ENCODE peak calls at places on chromosomes 6 and 20, in four cellular contexts. P is RWPE1, E is AG10803, W is AG09309. H is an unnamed sample.

GRCh38 chr6:50974319-50974718 is 155.6 kb downstream of the TFAP2B start:
- DNase-seq in E (no peak), P (no peak), W (no peak), H (no peak)

GRCh38 chr6:127201321-127201720 is 65.3 kb upstream of the RNF146 start:
- DNase-seq in E (peak), P (peak), W (no peak), H (no peak)

GRCh38 chr6:56838965-56839364 is 115.9 kb upstream of the BEND6 start:
- DNase-seq in P (no peak), E (no peak), W (no peak), H (no peak)

GRCh38 chr6:44161997-44162338 is 3.3 kb downstream of the CAPN11 start:
- DNase-seq in W (no peak), P (peak), E (peak), H (no peak)

GRCh38 chr6:87555506-87555905 is 34.3 kb downstream of the RARS2 start:
- DNase-seq in W (no peak), P (no peak), E (no peak), H (no peak)

GRCh38 chr20:23626040-23626620 is 11.6 kb downstream of the CST3 start:
- DNase-seq in E (peak), P (peak), W (no peak), H (no peak)

GRCh38 chr6:157647261-157647915 is 175.7 kb upstream of the SNX9 start:
- DNase-seq in P (no peak), W (no peak), E (no peak), H (no peak)

GRCh38 chr20:40749985-40750506 is 61.0 kb upstream of the MAFB start:
- DNase-seq in E (no peak), W (no peak), P (no peak), H (no peak)

GRCh38 chr20:15378151-15378550 is 1040.7 kb upstream of the FLRT3 start:
- DNase-seq in P (no peak), E (no peak), W (no peak), H (no peak)

GRCh38 chr6:19342616-19343015 is 494.6 kb upstream of the ID4 start:
- DNase-seq in W (no peak), P (no peak), E (no peak), H (no peak)

GRCh38 chr6:30782425-30783014 is 38.2 kb upstream of the IER3 start:
- DNase-seq in E (peak), P (peak), W (peak), H (no peak)

GRCh38 chr6:151009576-151009975 is 144.1 kb downstream of the MTHFD1L start:
- DNase-seq in P (no peak), E (no peak), W (no peak), H (no peak)

GRCh38 chr20:45343867-45344721 is 4.1 kb downstream of the SDC4 start:
- DNase-seq in P (peak), E (peak), W (peak), H (no peak)

GRCh38 chr6:32192608-32193039 is at the start of gene GPSM3:
- DNase-seq in E (peak), W (no peak), P (no peak), H (peak)

GRCh38 chr20:8757146-8757545 is 311.7 kb upstream of the PLCB4 start:
- DNase-seq in E (peak), P (no peak), W (peak), H (no peak)

GRCh38 chr20:14963262-14963663 is 625.9 kb upstream of the FLRT3 start:
- DNase-seq in E (peak), P (peak), W (no peak), H (no peak)

GRCh38 chr6:104705095-104705707 is 154.5 kb downstream of the HACE1 start:
- DNase-seq in P (peak), E (peak), W (no peak), H (no peak)

GRCh38 chr6:166770216-166771116 is 143.4 kb upstream of the RPS6KA2 start:
- DNase-seq in P (no peak), W (no peak), E (no peak), H (no peak)

GRCh38 chr6:123829302-123829953 is 25.8 kb downstream of the NKAIN2 start:
- DNase-seq in W (no peak), E (peak), P (peak), H (no peak)

GRCh38 chr6:92849636-92850035 is 569.7 kb downstream of the EPHA7 start:
- DNase-seq in E (no peak), W (no peak), P (peak), H (no peak)

GRCh38 chr20:4470375-4470774 is 251.3 kb upstream of the PRND start:
- DNase-seq in W (peak), P (no peak), E (peak), H (no peak)
- TF ChIP-seq CTCF in W (peak), P (no peak), E (no peak), H (no peak)

GRCh38 chr6:11232177-11232967 is at the start of gene NEDD9:
- DNase-seq in W (peak), P (peak), E (peak), H (peak)
- TF ChIP-seq CTCF in W (no peak), P (no peak), E (no peak), H (no peak)

GRCh38 chr6:95094751-95095150 is 482.6 kb upstream of the MANEA start:
- DNase-seq in W (no peak), P (peak), E (peak), H (no peak)

GRCh38 chr6:95095271-95095670 is 482.1 kb upstream of the MANEA start:
- DNase-seq in P (no peak), W (no peak), E (no peak), H (no peak)

GRCh38 chr6:95093154-95093553 is 484.2 kb upstream of the MANEA start:
- DNase-seq in W (no peak), E (no peak), P (peak), H (no peak)

GRCh38 chr6:95095855-95096254 is 481.5 kb upstream of the MANEA start:
- DNase-seq in E (no peak), W (no peak), P (no peak), H (no peak)

DNA sequence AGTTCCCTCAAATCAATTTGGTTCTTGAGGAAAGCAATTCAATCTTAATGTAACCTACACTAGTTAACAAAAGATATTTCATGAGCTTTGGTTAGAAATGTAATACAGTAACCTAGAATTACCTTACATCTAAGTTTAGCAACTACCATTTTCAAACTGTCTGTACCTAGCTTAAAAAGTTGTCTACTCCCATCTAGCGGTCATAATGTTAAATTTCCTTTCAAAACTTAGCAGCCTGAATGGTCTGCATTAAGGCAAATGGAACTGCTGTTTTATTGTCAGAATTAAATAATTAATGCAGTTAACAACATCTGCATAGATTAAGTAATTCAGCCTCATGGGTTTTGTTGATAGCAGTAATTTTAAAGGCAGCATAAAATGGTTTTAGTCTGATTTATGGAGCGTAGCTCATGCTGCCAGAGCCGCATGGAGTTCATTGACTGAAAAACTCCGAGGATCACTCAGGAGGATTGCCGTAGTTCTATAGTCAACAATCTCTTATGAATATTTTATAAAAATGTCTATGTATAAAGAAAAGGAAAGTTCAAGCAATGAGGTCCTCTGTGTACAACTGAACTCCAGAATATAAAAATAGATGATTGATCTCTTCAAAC is 485.4 kb upstream of the MANEA start:
- DNase-seq in P (peak), W (peak), E (peak), H (peak)
- TF ChIP-seq CTCF in P (peak), W (peak), E (peak), H (peak)

DNA sequence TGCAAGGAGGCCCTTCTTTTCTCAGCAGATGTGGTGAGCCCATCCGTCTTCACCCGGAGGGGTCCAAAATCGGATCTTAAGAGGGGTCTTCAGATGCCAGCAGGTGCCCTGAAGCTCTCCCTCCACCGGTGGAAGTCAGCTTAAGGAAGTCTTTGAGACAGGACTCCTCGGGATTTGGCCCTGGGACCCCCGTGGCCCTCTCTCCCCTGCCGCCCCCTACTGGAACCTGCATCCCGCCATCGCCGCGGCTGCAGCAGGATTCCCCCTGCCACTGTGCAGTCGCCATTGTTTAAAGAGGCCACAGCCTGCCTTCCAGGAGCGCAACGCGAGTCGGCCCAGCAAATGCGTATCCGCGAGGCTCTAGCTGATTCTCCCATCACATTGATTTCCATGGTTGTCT is 292.5 kb upstream of the ZNF337 start:
- DNase-seq in W (no peak), E (no peak), P (no peak), H (no peak)
- TF ChIP-seq CTCF in W (no peak), E (no peak), P (no peak), H (no peak)

DNA sequence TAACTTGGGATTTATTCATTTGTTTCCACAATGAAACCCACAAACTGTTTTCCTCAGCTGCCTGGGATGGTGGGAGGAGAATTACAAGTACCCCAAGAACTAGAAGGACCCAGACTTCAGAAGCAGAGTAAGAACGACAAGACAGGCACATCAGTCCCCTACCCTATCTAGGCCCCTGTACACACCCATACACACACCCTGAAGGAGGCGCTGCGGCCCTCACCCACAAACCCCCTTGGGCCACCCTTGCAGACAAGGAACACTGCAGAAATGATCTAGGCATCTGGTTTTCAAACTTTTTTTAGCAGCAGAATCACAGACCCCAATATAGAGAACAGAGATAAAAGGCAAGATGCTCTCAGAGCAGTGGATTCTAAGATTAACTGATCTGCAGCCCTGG is 55.0 kb downstream of the TRERF1 start:
- DNase-seq in W (no peak), E (no peak), P (no peak), H (no peak)
- TF ChIP-seq CTCF in W (no peak), E (no peak), P (no peak), H (no peak)

GRCh38 chr6:77707603-77708002 is 54.8 kb downstream of the MEI4 start:
- DNase-seq in P (no peak), W (no peak), E (no peak), H (no peak)
- TF ChIP-seq CTCF in P (no peak), W (no peak), E (no peak), H (no peak)

H was measured in GM20000.